ENCODE peak calls at places on chromosomes 3 and 15, in nine cellular contexts. N is brain microvascular endothelial cell, W is K562, O is iPS DF 19.7, K is HFFc6, I is GM13976, U is D341Med, V is cardiac fibroblast, G is globus pallidus. F is an unnamed sample.

GRCh38 chr15:67722418-67722817 is 102.9 kb upstream of the SKOR1 start:
- DNase-seq in N (no peak), W (no peak), O (no peak), K (no peak), I (no peak), U (no peak), V (no peak), G (no peak), F (no peak)

GRCh38 chr3:73270839-73271483 is 209.5 kb downstream of the EBLN2 start:
- DNase-seq in N (no peak), W (no peak), O (no peak), K (no peak), I (no peak), U (no peak), V (no peak), G (no peak), F (no peak)

GRCh38 chr3:128011140-128011539 is 41.1 kb upstream of the SEC61A1 start:
- DNase-seq in N (peak), W (peak), O (peak), K (no peak), I (no peak), U (peak), V (peak), G (no peak), F (peak)

GRCh38 chr15:77966540-77967290 is 110.8 kb downstream of the TBC1D2B start:
- DNase-seq in N (peak), W (peak), O (no peak), K (peak), I (peak), U (peak), V (peak), G (peak), F (peak)

GRCh38 chr15:60555291-60555690 is 76.3 kb upstream of the ICE2 start:
- DNase-seq in N (no peak), W (no peak), O (no peak), K (no peak), I (no peak), U (no peak), V (no peak), G (no peak), F (no peak)

GRCh38 chr3:132624790-132625189 is 27.7 kb downstream of the ACKR4 start:
- DNase-seq in N (no peak), W (no peak), O (no peak), K (no peak), I (no peak), U (no peak), V (no peak), G (no peak), F (no peak)

GRCh38 chr3:15291589-15292541 is 40.5 kb downstream of the SH3BP5 start:
- DNase-seq in N (no peak), W (peak), O (no peak), K (no peak), I (peak), U (no peak), V (no peak), G (no peak), F (peak)

GRCh38 chr3:101248786-101249185 is 71.6 kb downstream of the IMPG2 start:
- DNase-seq in N (no peak), W (no peak), O (no peak), K (no peak), I (no peak), U (no peak), V (no peak), G (no peak), F (peak)

GRCh38 chr3:147930417-147930816 is 521.3 kb downstream of the ZIC1 start:
- DNase-seq in N (peak), W (no peak), O (no peak), K (peak), I (no peak), U (no peak), V (peak), G (no peak), F (peak)

GRCh38 chr3:49158108-49158709 is 7.9 kb downstream of the CCDC71 start:
- DNase-seq in N (no peak), W (peak), O (no peak), K (no peak), I (no peak), U (no peak), V (no peak), G (no peak), F (peak)

GRCh38 chr15:89130194-89130593 is 41.9 kb downstream of the ABHD2 start:
- DNase-seq in N (no peak), W (no peak), O (no peak), K (no peak), I (peak), U (no peak), V (no peak), G (no peak), F (peak)

GRCh38 chr15:60523056-60523455 is 44.1 kb upstream of the ICE2 start:
- DNase-seq in N (peak), W (no peak), O (no peak), K (peak), I (no peak), U (no peak), V (peak), G (no peak), F (peak)

GRCh38 chr15:25242166-25242879 is 196.5 kb downstream of the UBE3A start:
- DNase-seq in N (no peak), W (no peak), O (no peak), K (no peak), I (no peak), U (no peak), V (no peak), G (no peak), F (no peak)

GRCh38 chr15:56295433-56295832 is 51.8 kb upstream of the RFX7 start:
- DNase-seq in N (no peak), W (no peak), O (no peak), K (no peak), I (no peak), U (no peak), V (peak), G (no peak), F (no peak)

GRCh38 chr3:100864471-100865268 is 128.6 kb downstream of the ABI3BP start:
- DNase-seq in N (no peak), W (no peak), O (no peak), K (no peak), I (no peak), U (no peak), V (no peak), G (no peak), F (no peak)

GRCh38 chr3:189304465-189305341 is 132.9 kb downstream of the TPRG1 start:
- DNase-seq in N (no peak), W (no peak), O (peak), K (no peak), I (no peak), U (peak), V (no peak), G (no peak), F (no peak)